ENCODE peak calls at places on chromosome 12, in ten cellular contexts. T is adipocyte, H is astrocyte of the spinal cord, O is fibroblast of lung, M is ELF-1, X is brain microvascular endothelial cell, J is H4, I is HTR-8/SVneo, U is H1, V is Ammon's horn. S is an unnamed sample.

GRCh38 chr12:3119745-3120660 is 42.8 kb downstream of the TSPAN9 start:
- DNase-seq in T (peak), H (peak), O (peak), M (no peak), X (no peak), J (no peak), I (no peak), U (no peak), V (no peak), S (peak)

GRCh38 chr12:34406228-34406995 is 384.1 kb downstream of the ALG10 start:
- DNase-seq in T (no peak), H (no peak), O (no peak), M (no peak), X (no peak), J (no peak), I (no peak), U (no peak), V (peak), S (no peak)

GRCh38 chr12:30500532-30500931 is 195.1 kb downstream of the IPO8 start:
- DNase-seq in T (no peak), H (no peak), O (no peak), M (no peak), X (no peak), J (no peak), I (no peak), U (no peak), V (no peak), S (no peak)

GRCh38 chr12:8603858-8604257 is 8.8 kb downstream of the AICDA start:
- DNase-seq in T (no peak), H (no peak), O (no peak), M (no peak), X (peak), J (no peak), I (no peak), U (no peak), V (no peak), S (no peak)

GRCh38 chr12:60760965-60761364 is 1165.1 kb downstream of the SLC16A7 start:
- DNase-seq in T (no peak), H (no peak), O (no peak), M (no peak), X (no peak), J (no peak), I (no peak), U (no peak), V (no peak), S (no peak)

GRCh38 chr12:15522574-15523187 is 200.4 kb downstream of the PTPRO start:
- DNase-seq in T (peak), H (peak), O (peak), M (no peak), X (peak), J (peak), I (peak), U (no peak), V (peak), S (peak)

GRCh38 chr12:913919-914718 is 35.4 kb downstream of the RAD52 start:
- DNase-seq in T (peak), H (peak), O (peak), M (peak), X (peak), J (peak), I (peak), U (no peak), V (no peak), S (peak)

GRCh38 chr12:54324617-54325441 is at the start of gene COPZ1:
- DNase-seq in T (peak), H (peak), O (peak), M (peak), X (peak), J (peak), I (peak), U (peak), V (peak), S (peak)

GRCh38 chr12:41365653-41366131 is 177.6 kb downstream of the PDZRN4 start:
- DNase-seq in T (no peak), H (no peak), O (no peak), M (peak), X (no peak), J (no peak), I (no peak), U (no peak), V (no peak), S (peak)

GRCh38 chr12:82873309-82873708 is 186.6 kb downstream of the TMTC2 start:
- DNase-seq in T (no peak), H (no peak), O (no peak), M (no peak), X (no peak), J (no peak), I (no peak), U (no peak), V (no peak), S (no peak)

GRCh38 chr12:117805865-117806264 is 162.9 kb downstream of the KSR2 start:
- DNase-seq in T (no peak), H (no peak), O (no peak), M (no peak), X (no peak), J (no peak), I (no peak), U (no peak), V (no peak), S (no peak)

GRCh38 chr12:116434155-116435065 is 124.8 kb upstream of the MAP1LC3B2 start:
- DNase-seq in T (peak), H (peak), O (peak), M (peak), X (peak), J (peak), I (peak), U (peak), V (peak), S (peak)

GRCh38 chr12:50597200-50598195 is 92.7 kb downstream of the DIP2B start:
- DNase-seq in T (peak), H (peak), O (peak), M (no peak), X (peak), J (no peak), I (peak), U (no peak), V (peak), S (peak)

GRCh38 chr12:51751657-51752056 is 96.9 kb downstream of the FIGNL2 start:
- DNase-seq in T (no peak), H (no peak), O (peak), M (no peak), X (no peak), J (no peak), I (no peak), U (no peak), V (peak), S (peak)

GRCh38 chr12:125890983-125891382 is 825.7 kb downstream of the AACS start:
- DNase-seq in T (peak), H (peak), O (no peak), M (no peak), X (no peak), J (peak), I (no peak), U (no peak), V (no peak), S (peak)

GRCh38 chr12:54736549-54736948 is 88.4 kb upstream of the DCD start:
- DNase-seq in T (no peak), H (no peak), O (no peak), M (no peak), X (no peak), J (no peak), I (no peak), U (no peak), V (no peak), S (no peak)

GRCh38 chr12:121770388-121770787 is 23.1 kb downstream of the RHOF start:
- DNase-seq in T (no peak), H (no peak), O (no peak), M (peak), X (no peak), J (no peak), I (no peak), U (no peak), V (no peak), S (no peak)

GRCh38 chr12:101806280-101806679 is 24.5 kb downstream of the GNPTAB start:
- DNase-seq in T (no peak), H (no peak), O (no peak), M (no peak), X (no peak), J (no peak), I (no peak), U (no peak), V (no peak), S (no peak)

GRCh38 chr12:3658327-3659163 is 94.4 kb downstream of the CRACR2A start:
- DNase-seq in T (no peak), H (no peak), O (peak), M (no peak), X (peak), J (no peak), I (peak), U (peak), V (no peak), S (no peak)

GRCh38 chr12:54650409-54650808 is 2.2 kb upstream of the DCD start:
- DNase-seq in T (no peak), H (no peak), O (no peak), M (no peak), X (no peak), J (no peak), I (no peak), U (no peak), V (no peak), S (no peak)

GRCh38 chr12:63354919-63355318 is 203.9 kb upstream of the AVPR1A start:
- DNase-seq in T (no peak), H (no peak), O (no peak), M (no peak), X (no peak), J (no peak), I (no peak), U (no peak), V (no peak), S (no peak)

GRCh38 chr12:55074771-55075170 is 51.4 kb upstream of the OR9K2 start:
- DNase-seq in T (no peak), H (no peak), O (no peak), M (no peak), X (no peak), J (no peak), I (no peak), U (no peak), V (no peak), S (no peak)

GRCh38 chr12:46950116-46950515 is 124.3 kb upstream of the SLC38A4 start:
- DNase-seq in T (peak), H (no peak), O (no peak), M (no peak), X (no peak), J (no peak), I (peak), U (no peak), V (no peak), S (no peak)

GRCh38 chr12:62292761-62293446 is 32.7 kb downstream of the USP15 start:
- DNase-seq in T (no peak), H (no peak), O (no peak), M (peak), X (peak), J (no peak), I (no peak), U (no peak), V (no peak), S (peak)

GRCh38 chr12:214005-214736 is at the start of gene SLC6A12:
- DNase-seq in T (no peak), H (no peak), O (no peak), M (no peak), X (no peak), J (no peak), I (no peak), U (no peak), V (no peak), S (no peak)

S was measured in astrocyte of the hippocampus.